ENCODE peak calls at places on chromosomes 11 and 22, in nine cellular contexts. I is right atrium auricular region, M is brain microvascular endothelial cell, F is BJ, J is lung, E is fibroblast of pulmonary artery, G is lower leg skin, L is HCT116, P is RWPE1. W is an unnamed sample.

GRCh38 chr11:121282376-121282775 is 10.2 kb upstream of the SC5D start:
- DNase-seq in L (no peak), P (no peak), J (no peak), G (no peak), M (no peak), I (no peak), E (no peak), F (no peak), W (no peak)

GRCh38 chr11:121372671-121373429 is 79.3 kb upstream of the SORL1 start:
- DNase-seq in P (no peak), E (no peak), G (no peak), F (no peak), L (no peak), M (no peak), J (no peak), I (no peak), W (no peak)

GRCh38 chr11:43997022-43997665 is 50.6 kb upstream of the ACCSL start:
- DNase-seq in P (no peak), L (no peak), J (no peak), F (no peak), E (no peak), I (no peak), M (no peak), G (peak; percentile 31), W (no peak)

GRCh38 chr22:38802671-38803121 is 8.8 kb upstream of the DNAL4 start:
- DNase-seq in I (peak; percentile 83), J (peak; percentile 41), F (peak; percentile 93), P (peak; percentile 90), M (peak; percentile 72), G (peak; percentile 89), L (peak; percentile 62), E (peak; percentile 95), W (no peak)

GRCh38 chr11:10650630-10651029 is 42.9 kb downstream of the IRAG1 start:
- DNase-seq in J (no peak), G (no peak), F (no peak), M (no peak), E (no peak), I (no peak), L (no peak), P (no peak), W (no peak)

GRCh38 chr11:123219066-123219697 is 24.1 kb upstream of the CLMP start:
- DNase-seq in E (no peak), J (no peak), I (no peak), F (no peak), L (no peak), P (no peak), G (no peak), M (no peak), W (no peak)

GRCh38 chr11:23211221-23211620 is 350.9 kb upstream of the CCDC179 start:
- DNase-seq in M (peak; percentile 18), L (no peak), P (peak; percentile 3), G (no peak), F (no peak), I (no peak), J (no peak), E (no peak), W (no peak)

GRCh38 chr11:84383571-84383970 is 1097.4 kb upstream of the CCDC90B start:
- DNase-seq in J (no peak), G (no peak), F (no peak), I (no peak), M (no peak), L (no peak), P (no peak), E (peak; percentile 23), W (no peak)

GRCh38 chr11:2517016-2517385 is 72.2 kb downstream of the KCNQ1 start:
- DNase-seq in I (no peak), M (no peak), L (no peak), E (no peak), P (no peak), J (no peak), F (no peak), G (peak; percentile 80), W (peak; percentile 80)

GRCh38 chr11:20020198-20020597 is 140.1 kb downstream of the DBX1 start:
- DNase-seq in J (no peak), E (no peak), P (no peak), L (no peak), F (no peak), I (no peak), G (no peak), M (no peak), W (no peak)

GRCh38 chr11:78796956-78797355 is 222.3 kb upstream of the NARS2 start:
- DNase-seq in P (peak; percentile 14), M (peak; percentile 94), E (peak; percentile 88), F (peak; percentile 83), G (no peak), L (no peak), I (no peak), J (no peak), W (no peak)

GRCh38 chr11:134374171-134374570 is 37.9 kb downstream of the B3GAT1 start:
- DNase-seq in E (no peak), F (no peak), M (no peak), G (no peak), L (no peak), J (no peak), P (no peak), I (no peak), W (no peak)
- TF ChIP-seq CTCF in E (no peak), F (no peak), M (no peak), G (no peak), L (no peak), J (no peak), P (no peak), I (no peak), W (no peak)

GRCh38 chr22:42544686-42545085 is 9.1 kb upstream of the SERHL2 start:
- DNase-seq in L (no peak), G (no peak), M (peak; percentile 52), E (peak; percentile 91), I (no peak), P (no peak), F (no peak), J (no peak), W (no peak)

GRCh38 chr22:42547562-42547961 is 6.2 kb upstream of the SERHL2 start:
- DNase-seq in I (no peak), M (no peak), P (no peak), J (no peak), F (no peak), G (no peak), L (no peak), E (no peak), W (no peak)

GRCh38 chr22:42553475-42554361 is at the start of gene SERHL2:
- DNase-seq in P (peak; percentile 72), J (peak; percentile 89), G (peak; percentile 98), F (peak; percentile 19), I (peak; percentile 86), L (no peak), E (peak; percentile 71), M (peak; percentile 60), W (peak; percentile 94)

GRCh38 chr22:42548597-42549328 is 5.0 kb upstream of the SERHL2 start:
- DNase-seq in M (no peak), E (no peak), G (no peak), I (no peak), F (no peak), L (no peak), P (no peak), J (no peak), W (no peak)

GRCh38 chr22:42549329-42550060 is 4.3 kb upstream of the SERHL2 start:
- DNase-seq in L (no peak), F (no peak), G (no peak), P (no peak), J (no peak), M (no peak), I (no peak), E (no peak), W (no peak)
- TF ChIP-seq CTCF in L (no peak), F (no peak), G (no peak), P (no peak), J (no peak), M (no peak), I (no peak), E (no peak), W (no peak)

GRCh38 chr11:58632510-58632909 is 10.0 kb downstream of the CNTF start:
- DNase-seq in L (no peak), I (no peak), J (no peak), M (no peak), F (no peak), E (no peak), G (no peak), P (no peak), W (no peak)

GRCh38 chr11:58628446-58628845 is 6.0 kb downstream of the CNTF start:
- DNase-seq in E (no peak), M (peak; percentile 23), G (no peak), L (no peak), J (no peak), I (no peak), P (no peak), F (no peak), W (no peak)

GRCh38 chr11:58631378-58631777 is 8.9 kb downstream of the CNTF start:
- DNase-seq in P (no peak), I (no peak), G (no peak), F (no peak), M (no peak), E (no peak), L (no peak), J (no peak), W (no peak)

GRCh38 chr11:58626915-58627483 is 4.5 kb downstream of the CNTF start:
- DNase-seq in E (peak; percentile 30), M (no peak), L (no peak), F (no peak), P (no peak), J (no peak), I (no peak), G (no peak), W (no peak)

GRCh38 chr11:58629857-58630256 is 7.4 kb downstream of the CNTF start:
- DNase-seq in G (no peak), M (peak; percentile 49), I (no peak), J (no peak), E (peak; percentile 72), P (peak; percentile 36), L (peak; percentile 22), F (no peak), W (no peak)
- TF ChIP-seq CTCF in G (no peak), M (peak; percentile 75), I (peak; percentile 68), J (peak; percentile 12), E (peak; percentile 75), P (peak; percentile 14), L (peak; percentile 67), F (peak; percentile 77), W (peak; percentile 52)

GRCh38 chr11:94597896-94598295 is 30.7 kb downstream of the PIWIL4 start:
- DNase-seq in F (no peak), M (no peak), J (no peak), G (no peak), P (no peak), I (no peak), L (no peak), E (peak; percentile 28), W (no peak)

GRCh38 chr11:94599510-94599909 is 32.3 kb downstream of the PIWIL4 start:
- DNase-seq in I (no peak), E (no peak), M (no peak), P (no peak), J (no peak), F (no peak), G (no peak), L (no peak), W (no peak)

GRCh38 chr11:94604496-94604895 is 37.3 kb downstream of the PIWIL4 start:
- DNase-seq in M (no peak), G (no peak), E (peak; percentile 10), F (no peak), L (no peak), J (no peak), P (no peak), I (no peak), W (no peak)

GRCh38 chr11:94603587-94603986 is 36.4 kb downstream of the PIWIL4 start:
- DNase-seq in L (no peak), E (no peak), I (no peak), J (no peak), G (no peak), F (no peak), M (no peak), P (no peak), W (no peak)

GRCh38 chr11:94602430-94603372 is 35.5 kb downstream of the PIWIL4 start:
- DNase-seq in L (no peak), J (no peak), P (peak; percentile 66), F (no peak), E (peak; percentile 81), G (no peak), M (peak; percentile 89), I (peak; percentile 75), W (no peak)
- TF ChIP-seq CTCF in L (no peak), J (peak; percentile 41), P (peak; percentile 53), F (no peak), E (peak; percentile 48), G (no peak), M (no peak), I (no peak), W (no peak)